ENCODE peak calls at places on chromosomes 4 and X, in seven cellular contexts. One of them, this sample, is unnamed. For H3K4me1 and H3K36me3, the result is how much of the 10 kb centered on the place peaks cover.

GRCh38 chrX:20144491-20144890 is 2.9 kb upstream of the EIF1AX start:
- DNase-seq in H1: no peak
- DNase-seq in uterus: no peak
- DNase-seq in fibroblast of lung: peak
- DNase-seq in stomach: no peak
- DNase-seq in SK-N-SH: no peak
- DNase-seq in cardiac muscle cell: no peak
- DNase-seq in this sample: no peak

GRCh38 chr4:80918004-80918403 is 112.5 kb upstream of the BMP3 start:
- DNase-seq in H1: no peak
- DNase-seq in uterus: no peak
- DNase-seq in fibroblast of lung: peak
- DNase-seq in stomach: no peak
- DNase-seq in SK-N-SH: no peak
- DNase-seq in cardiac muscle cell: no peak
- DNase-seq in this sample: no peak

GRCh38 chr4:184457530-184458249 is 16.7 kb downstream of the IRF2 start:
- DNase-seq in H1: no peak
- DNase-seq in uterus: no peak
- DNase-seq in fibroblast of lung: no peak
- DNase-seq in stomach: no peak
- DNase-seq in SK-N-SH: no peak
- DNase-seq in cardiac muscle cell: no peak
- DNase-seq in this sample: no peak

GRCh38 chrX:116246261-116246660 is 75.7 kb downstream of the AGTR2 start:
- DNase-seq in H1: no peak
- DNase-seq in uterus: no peak
- DNase-seq in fibroblast of lung: peak
- DNase-seq in stomach: no peak
- DNase-seq in SK-N-SH: no peak
- DNase-seq in cardiac muscle cell: no peak
- DNase-seq in this sample: peak

GRCh38 chrX:47030339-47030738 is 47.9 kb upstream of the RGN start:
- DNase-seq in H1: no peak
- DNase-seq in uterus: no peak
- DNase-seq in fibroblast of lung: peak
- DNase-seq in stomach: no peak
- DNase-seq in SK-N-SH: peak
- DNase-seq in cardiac muscle cell: peak
- DNase-seq in this sample: peak

GRCh38 chr4:143287571-143287923 is 49.1 kb upstream of the GAB1 start:
- DNase-seq in H1: no peak
- DNase-seq in uterus: no peak
- DNase-seq in fibroblast of lung: no peak
- DNase-seq in stomach: no peak
- DNase-seq in SK-N-SH: no peak
- DNase-seq in cardiac muscle cell: no peak
- DNase-seq in this sample: no peak

GRCh38 chr4:168923526-168924194 is 86.4 kb downstream of the CBR4 start:
- DNase-seq in H1: peak
- DNase-seq in uterus: peak
- DNase-seq in fibroblast of lung: peak
- DNase-seq in stomach: peak
- DNase-seq in SK-N-SH: peak
- DNase-seq in cardiac muscle cell: peak
- DNase-seq in this sample: peak

GRCh38 chr4:56187601-56188177 is 199.6 kb downstream of the AASDH start:
- DNase-seq in H1: no peak
- DNase-seq in uterus: no peak
- DNase-seq in fibroblast of lung: no peak
- DNase-seq in stomach: no peak
- DNase-seq in SK-N-SH: no peak
- DNase-seq in cardiac muscle cell: no peak
- DNase-seq in this sample: no peak

GRCh38 chr4:101458473-101458872 is 111.1 kb upstream of the PPP3CA start:
- DNase-seq in H1: no peak
- DNase-seq in uterus: no peak
- DNase-seq in fibroblast of lung: no peak
- DNase-seq in stomach: no peak
- DNase-seq in SK-N-SH: no peak
- DNase-seq in cardiac muscle cell: no peak
- DNase-seq in this sample: no peak

GRCh38 chr4:76012388-76012801 is 5.1 kb upstream of the CXCL9 start:
- DNase-seq in H1: no peak
- DNase-seq in uterus: no peak
- DNase-seq in fibroblast of lung: peak
- DNase-seq in stomach: no peak
- DNase-seq in SK-N-SH: no peak
- DNase-seq in cardiac muscle cell: no peak
- DNase-seq in this sample: peak

GRCh38 chr4:47525154-47525819 is 40.2 kb downstream of the ATP10D start:
- DNase-seq in H1: no peak
- DNase-seq in uterus: peak
- DNase-seq in fibroblast of lung: peak
- DNase-seq in stomach: no peak
- DNase-seq in SK-N-SH: no peak
- DNase-seq in cardiac muscle cell: no peak
- DNase-seq in this sample: peak

DNA sequence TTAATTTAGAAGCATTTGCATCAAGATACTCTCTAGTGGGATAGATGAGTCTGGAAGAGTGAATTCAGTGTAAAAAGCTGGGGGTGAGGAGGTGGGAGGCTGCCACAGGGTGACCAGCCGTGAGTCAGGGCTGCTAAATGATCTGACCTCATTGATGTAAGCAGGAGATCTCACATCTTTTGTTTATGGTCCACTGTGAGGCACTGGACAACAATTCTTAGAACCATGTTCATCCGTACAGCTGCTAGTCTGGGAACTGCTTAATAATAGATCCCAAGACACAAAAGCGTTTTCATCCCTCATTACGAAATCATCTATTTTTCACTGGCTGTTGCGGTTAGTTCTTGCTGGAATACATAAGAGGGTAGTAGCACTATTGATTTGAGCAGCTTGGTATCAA is 14.1 kb downstream of the KLF3 start:
- DNase-seq in H1: no peak
- DNase-seq in uterus: no peak
- DNase-seq in fibroblast of lung: peak
- DNase-seq in stomach: no peak
- DNase-seq in SK-N-SH: no peak
- DNase-seq in cardiac muscle cell: no peak
- DNase-seq in this sample: peak
- H3K4me1 ChIP-seq in H1: under half
- H3K4me1 ChIP-seq in uterus: under half
- H3K4me1 ChIP-seq in fibroblast of lung: under half
- H3K4me1 ChIP-seq in stomach: half or more
- H3K4me1 ChIP-seq in SK-N-SH: under half
- H3K4me1 ChIP-seq in cardiac muscle cell: under half
- H3K4me1 ChIP-seq in this sample: under half

GRCh38 chrX:40087574-40088298 is 10.0 kb downstream of the BCOR start:
- DNase-seq in H1: no peak
- DNase-seq in uterus: no peak
- DNase-seq in fibroblast of lung: no peak
- DNase-seq in stomach: no peak
- DNase-seq in SK-N-SH: peak
- DNase-seq in cardiac muscle cell: no peak
- DNase-seq in this sample: peak
- H3K36me3 ChIP-seq in H1: under half
- H3K36me3 ChIP-seq in uterus: under half
- H3K36me3 ChIP-seq in fibroblast of lung: under half
- H3K36me3 ChIP-seq in stomach: under half
- H3K36me3 ChIP-seq in SK-N-SH: under half
- H3K36me3 ChIP-seq in cardiac muscle cell: under half
- H3K36me3 ChIP-seq in this sample: under half

DNA sequence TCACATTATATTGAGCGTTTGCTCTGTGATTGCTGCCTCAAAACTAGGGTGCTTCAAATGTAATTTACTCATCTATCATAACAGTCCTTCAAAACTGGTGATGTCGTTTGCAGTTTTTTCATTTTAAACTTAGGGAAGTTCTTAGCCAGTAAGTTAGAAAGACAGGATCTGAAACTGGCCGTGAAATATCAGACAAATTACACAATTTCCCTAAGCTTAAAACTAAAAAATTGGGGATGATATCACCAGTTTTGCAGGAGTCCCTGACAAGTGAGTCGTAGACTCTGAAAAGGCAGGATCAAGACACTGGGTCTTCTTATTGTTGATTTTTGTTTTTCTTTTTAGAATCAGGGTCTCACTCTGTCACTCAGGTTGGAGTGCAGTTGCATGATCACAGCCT is 44.8 kb downstream of the MOB1B start:
- DNase-seq in H1: no peak
- DNase-seq in uterus: no peak
- DNase-seq in fibroblast of lung: no peak
- DNase-seq in stomach: no peak
- DNase-seq in SK-N-SH: no peak
- DNase-seq in cardiac muscle cell: no peak
- DNase-seq in this sample: no peak
- H3K4me1 ChIP-seq in H1: under half
- H3K4me1 ChIP-seq in uterus: under half
- H3K4me1 ChIP-seq in fibroblast of lung: under half
- H3K4me1 ChIP-seq in stomach: under half
- H3K4me1 ChIP-seq in SK-N-SH: under half
- H3K4me1 ChIP-seq in cardiac muscle cell: under half
- H3K4me1 ChIP-seq in this sample: under half

DNA sequence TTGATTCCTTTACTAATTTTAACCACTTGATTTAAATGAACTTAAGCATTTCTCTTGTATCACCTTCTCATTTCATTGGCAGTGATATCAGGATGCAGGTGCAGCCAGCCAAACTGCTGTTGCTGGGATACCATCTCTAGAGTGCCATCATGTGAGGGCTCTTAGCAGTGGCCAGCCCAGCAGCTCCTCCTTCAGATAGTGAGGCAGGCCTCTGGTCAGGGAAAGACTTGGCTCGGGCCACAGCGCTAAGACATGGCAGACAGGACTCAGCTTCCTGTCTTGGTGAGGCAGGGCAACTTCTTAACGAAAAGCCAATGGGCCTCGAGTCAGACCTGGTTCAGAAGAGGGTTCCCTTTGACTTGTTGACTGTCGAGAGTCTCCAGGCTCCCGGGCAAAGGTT is 50.0 kb downstream of the NOP14 start:
- DNase-seq in H1: no peak
- DNase-seq in uterus: no peak
- DNase-seq in fibroblast of lung: no peak
- DNase-seq in stomach: no peak
- DNase-seq in SK-N-SH: no peak
- DNase-seq in cardiac muscle cell: no peak
- DNase-seq in this sample: no peak
- H3K36me3 ChIP-seq in H1: under half
- H3K36me3 ChIP-seq in uterus: under half
- H3K36me3 ChIP-seq in fibroblast of lung: under half
- H3K36me3 ChIP-seq in stomach: half or more
- H3K36me3 ChIP-seq in SK-N-SH: under half
- H3K36me3 ChIP-seq in cardiac muscle cell: under half
- H3K36me3 ChIP-seq in this sample: under half

DNA sequence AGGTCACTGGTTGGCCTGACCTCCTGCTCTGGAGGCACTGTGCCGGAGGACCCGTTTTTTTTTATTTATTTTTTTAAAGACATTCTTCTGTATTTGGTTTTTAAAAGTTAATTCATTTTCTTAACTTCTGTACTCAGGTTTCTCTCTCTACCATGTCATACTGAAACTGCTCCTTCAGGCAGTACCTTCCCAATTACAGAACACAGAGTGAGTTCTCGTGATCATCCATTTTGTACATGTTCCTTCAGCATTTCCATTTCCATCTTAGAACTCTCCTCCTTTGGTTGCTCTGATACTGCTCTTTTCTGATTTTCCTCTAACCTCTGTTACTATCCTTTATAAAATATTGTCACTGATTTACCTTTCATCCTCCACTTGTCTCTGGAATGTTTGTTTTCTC is 17.9 kb downstream of the UBE2K start:
- DNase-seq in H1: no peak
- DNase-seq in uterus: no peak
- DNase-seq in fibroblast of lung: no peak
- DNase-seq in stomach: no peak
- DNase-seq in SK-N-SH: no peak
- DNase-seq in cardiac muscle cell: no peak
- DNase-seq in this sample: no peak
- H3K4me1 ChIP-seq in H1: under half
- H3K4me1 ChIP-seq in uterus: under half
- H3K4me1 ChIP-seq in fibroblast of lung: under half
- H3K4me1 ChIP-seq in stomach: under half
- H3K4me1 ChIP-seq in SK-N-SH: under half
- H3K4me1 ChIP-seq in cardiac muscle cell: under half
- H3K4me1 ChIP-seq in this sample: under half

GRCh38 chr4:1350169-1350520 is 3.1 kb downstream of the UVSSA start:
- DNase-seq in H1: no peak
- DNase-seq in uterus: no peak
- DNase-seq in fibroblast of lung: no peak
- DNase-seq in stomach: no peak
- DNase-seq in SK-N-SH: no peak
- DNase-seq in cardiac muscle cell: no peak
- DNase-seq in this sample: no peak
- H3K36me3 ChIP-seq in H1: under half
- H3K36me3 ChIP-seq in uterus: under half
- H3K36me3 ChIP-seq in fibroblast of lung: under half
- H3K36me3 ChIP-seq in stomach: under half
- H3K36me3 ChIP-seq in SK-N-SH: under half
- H3K36me3 ChIP-seq in cardiac muscle cell: under half
- H3K36me3 ChIP-seq in this sample: under half

GRCh38 chr4:28092610-28093009 is 1232.0 kb downstream of the STIM2 start:
- DNase-seq in H1: no peak
- DNase-seq in uterus: no peak
- DNase-seq in fibroblast of lung: no peak
- DNase-seq in stomach: no peak
- DNase-seq in SK-N-SH: no peak
- DNase-seq in cardiac muscle cell: no peak
- DNase-seq in this sample: no peak
- H3K4me1 ChIP-seq in H1: under half
- H3K4me1 ChIP-seq in uterus: under half
- H3K4me1 ChIP-seq in fibroblast of lung: under half
- H3K4me1 ChIP-seq in stomach: under half
- H3K4me1 ChIP-seq in SK-N-SH: under half
- H3K4me1 ChIP-seq in cardiac muscle cell: under half
- H3K4me1 ChIP-seq in this sample: under half